ENCODE peak calls at places on chromosomes 6 and 20, in nine cellular contexts. M, B, L, R, F, Z, T, A and Q are unnamed samples.

GRCh38 chr20:62387219-62387913 is 463 bp downstream of the RPS21 start:
- DNase-seq in M (no peak), B (no peak), L (no peak), R (no peak), F (no peak), Z (no peak), T (no peak), A (no peak), Q (no peak)

GRCh38 chr20:47241345-47241781 is 115.1 kb downstream of the ZMYND8 start:
- DNase-seq in M (no peak), B (no peak), L (peak), R (no peak), F (no peak), Z (no peak), T (peak), A (no peak), Q (peak)

GRCh38 chr6:131548441-131548840 is 24.6 kb upstream of the ARG1 start:
- DNase-seq in M (no peak), B (no peak), L (no peak), R (no peak), F (no peak), Z (no peak), T (no peak), A (no peak), Q (no peak)

GRCh38 chr20:57391439-57392129 is 388 bp downstream of the RBM38 start:
- DNase-seq in M (no peak), B (no peak), L (peak), R (peak), F (no peak), Z (no peak), T (no peak), A (no peak), Q (no peak)

GRCh38 chr6:159595173-159595572 is 97.9 kb downstream of the SOD2 start:
- DNase-seq in M (no peak), B (no peak), L (peak), R (no peak), F (no peak), Z (no peak), T (peak), A (no peak), Q (peak)

GRCh38 chr20:1295276-1295930 is 29.3 kb downstream of the SNPH start:
- DNase-seq in M (no peak), B (no peak), L (no peak), R (peak), F (no peak), Z (no peak), T (no peak), A (no peak), Q (no peak)

GRCh38 chr6:26198626-26199056 is 111.4 kb downstream of the HFE start:
- DNase-seq in M (no peak), B (no peak), L (no peak), R (no peak), F (peak), Z (no peak), T (no peak), A (no peak), Q (peak)

GRCh38 chr20:45970646-45971424 is 1.2 kb downstream of the ZNF335 start:
- DNase-seq in M (no peak), B (no peak), L (peak), R (peak), F (no peak), Z (no peak), T (peak), A (no peak), Q (peak)

GRCh38 chr6:69704916-69705315 is 91.9 kb downstream of the LMBRD1 start:
- DNase-seq in M (no peak), B (no peak), L (no peak), R (no peak), F (no peak), Z (no peak), T (peak), A (no peak), Q (peak)

GRCh38 chr6:137370871-137371633 is 123.1 kb downstream of the OLIG3 start:
- DNase-seq in M (no peak), B (no peak), L (no peak), R (no peak), F (no peak), Z (no peak), T (peak), A (no peak), Q (no peak)

GRCh38 chr6:84635081-84635745 is 129.2 kb downstream of the TBX18 start:
- DNase-seq in M (no peak), B (no peak), L (peak), R (no peak), F (no peak), Z (no peak), T (peak), A (no peak), Q (peak)

GRCh38 chr20:14445310-14445709 is 107.9 kb upstream of the FLRT3 start:
- DNase-seq in M (no peak), B (no peak), L (peak), R (no peak), F (no peak), Z (no peak), T (peak), A (no peak), Q (peak)

GRCh38 chr6:112879920-112880413 is 532.8 kb downstream of the RFPL4B start:
- DNase-seq in M (peak), B (no peak), L (no peak), R (peak), F (no peak), Z (no peak), T (no peak), A (no peak), Q (no peak)

GRCh38 chr20:25041813-25042530 is 16.0 kb downstream of the ACSS1 start:
- DNase-seq in M (no peak), B (no peak), L (no peak), R (peak), F (no peak), Z (no peak), T (no peak), A (no peak), Q (no peak)

GRCh38 chr6:55088896-55089295 is 85.4 kb upstream of the HCRTR2 start:
- DNase-seq in M (no peak), B (no peak), L (no peak), R (no peak), F (no peak), Z (no peak), T (no peak), A (no peak), Q (no peak)

GRCh38 chr6:151181701-151182367 is 57.9 kb upstream of the AKAP12 start:
- DNase-seq in M (no peak), B (no peak), L (peak), R (no peak), F (no peak), Z (no peak), T (no peak), A (no peak), Q (no peak)

GRCh38 chr6:15668918-15669317 is 6.1 kb upstream of the DTNBP1 start:
- DNase-seq in M (no peak), B (no peak), L (no peak), R (no peak), F (no peak), Z (no peak), T (no peak), A (no peak), Q (no peak)

GRCh38 chr6:167559675-167560479 is 235.0 kb downstream of the TTLL2 start:
- DNase-seq in M (no peak), B (no peak), L (no peak), R (no peak), F (no peak), Z (no peak), T (no peak), A (no peak), Q (no peak)

GRCh38 chr6:16205377-16206144 is 32.8 kb upstream of the GMPR start:
- DNase-seq in M (peak), B (no peak), L (peak), R (no peak), F (no peak), Z (no peak), T (peak), A (peak), Q (peak)

GRCh38 chr6:39295538-39295937 is 18.7 kb downstream of the KCNK17 start:
- DNase-seq in M (no peak), B (no peak), L (no peak), R (no peak), F (no peak), Z (peak), T (peak), A (no peak), Q (no peak)

GRCh38 chr6:33250731-33251130 is 20.9 kb downstream of the VPS52 start:
- DNase-seq in M (no peak), B (no peak), L (no peak), R (no peak), F (no peak), Z (no peak), T (no peak), A (no peak), Q (no peak)

GRCh38 chr6:139051396-139052070 is 23.0 kb downstream of the ABRACL start:
- DNase-seq in M (no peak), B (no peak), L (peak), R (no peak), F (no peak), Z (no peak), T (no peak), A (no peak), Q (no peak)

GRCh38 chr6:131787079-131787478 is 20.7 kb upstream of the ENPP1 start:
- DNase-seq in M (no peak), B (no peak), L (no peak), R (no peak), F (no peak), Z (no peak), T (peak), A (no peak), Q (peak)

GRCh38 chr6:55818482-55818881 is 56.9 kb downstream of the BMP5 start:
- DNase-seq in M (no peak), B (no peak), L (peak), R (no peak), F (no peak), Z (no peak), T (no peak), A (no peak), Q (no peak)

GRCh38 chr6:37366910-37367309 is 13.1 kb downstream of the RNF8 start:
- DNase-seq in M (no peak), B (no peak), L (no peak), R (no peak), F (no peak), Z (no peak), T (no peak), A (no peak), Q (no peak)

GRCh38 chr6:19866900-19867627 is 29.9 kb downstream of the ID4 start:
- DNase-seq in M (no peak), B (no peak), L (peak), R (no peak), F (no peak), Z (no peak), T (peak), A (peak), Q (peak)

GRCh38 chr6:169376458-169376857 is 122.8 kb upstream of the THBS2 start:
- DNase-seq in M (no peak), B (no peak), L (no peak), R (no peak), F (no peak), Z (no peak), T (no peak), A (no peak), Q (no peak)

GRCh38 chr6:45206793-45207492 is 121.2 kb upstream of the RUNX2 start:
- DNase-seq in M (no peak), B (no peak), L (no peak), R (no peak), F (no peak), Z (no peak), T (no peak), A (no peak), Q (no peak)

GRCh38 chr20:56909918-56910714 is 281.0 kb downstream of the TFAP2C start:
- DNase-seq in M (no peak), B (no peak), L (no peak), R (no peak), F (no peak), Z (no peak), T (no peak), A (no peak), Q (no peak)

GRCh38 chr20:13990465-13990864 is at the start of gene SEL1L2:
- DNase-seq in M (peak), B (no peak), L (no peak), R (no peak), F (peak), Z (no peak), T (no peak), A (no peak), Q (no peak)